ENCODE peak calls at places on chromosomes 3 and 15, in nine cellular contexts. H, T, E, P, S, I, F, C and B are unnamed samples.
A peak's percentile ranks its signal among the peaks of the same experiment; 100 is the strongest.

GRCh38 chr3:191330309-191330712 is at the start of gene UTS2B:
- DNase-seq in P (peak; percentile 49), C (no peak), I (peak; percentile 49), T (peak; percentile 46), S (peak; percentile 46), H (no peak), F (no peak), E (no peak), B (peak; percentile 36)

GRCh38 chr3:134650431-134651346 is at the start of gene KY:
- DNase-seq in C (peak; percentile 81), F (no peak), H (peak; percentile 84), E (peak; percentile 51), S (peak; percentile 64), I (no peak), P (peak; percentile 91), T (no peak), B (peak; percentile 41)

GRCh38 chr3:128068156-128068620 is 16.0 kb downstream of the SEC61A1 start:
- DNase-seq in H (peak; percentile 64), F (no peak), C (no peak), P (peak; percentile 48), E (no peak), S (peak; percentile 55), I (no peak), T (no peak), B (no peak)

GRCh38 chr3:2166552-2166951 is 67.9 kb downstream of the CNTN4 start:
- DNase-seq in C (no peak), F (no peak), P (peak; percentile 16), S (peak; percentile 10), I (no peak), T (no peak), H (peak; percentile 15), E (no peak), B (no peak)

GRCh38 chr3:100517276-100517675 is 24.9 kb downstream of the TMEM45A start:
- DNase-seq in H (no peak), S (no peak), C (no peak), P (no peak), T (no peak), E (no peak), I (no peak), F (no peak), B (no peak)

GRCh38 chr3:196323723-196324122 is 5.7 kb upstream of the DYNLT2B start:
- DNase-seq in S (peak; percentile 34), P (no peak), C (no peak), T (no peak), E (no peak), F (no peak), I (no peak), H (peak; percentile 38), B (no peak)

GRCh38 chr3:47464603-47465002 is 11.1 kb downstream of the SCAP start:
- DNase-seq in P (no peak), S (no peak), C (no peak), T (no peak), E (no peak), H (peak; percentile 82), F (no peak), I (no peak), B (no peak)

GRCh38 chr15:41490355-41490754 is 3.3 kb upstream of the ITPKA start:
- DNase-seq in P (no peak), C (no peak), H (peak; percentile 90), E (no peak), S (peak; percentile 71), I (peak; percentile 89), T (peak; percentile 89), F (no peak), B (no peak)

GRCh38 chr3:14290631-14291385 is 111.6 kb upstream of the SLC6A6 start:
- DNase-seq in I (peak; percentile 21), H (no peak), S (peak; percentile 69), P (no peak), T (no peak), F (no peak), C (no peak), E (peak; percentile 52), B (no peak)

GRCh38 chr15:35499723-35500122 is 46.2 kb downstream of the DPH6 start:
- DNase-seq in P (no peak), I (no peak), E (no peak), C (no peak), S (peak; percentile 5), H (no peak), T (no peak), F (no peak), B (no peak)

GRCh38 chr3:193826126-193826795 is 233.3 kb downstream of the OPA1 start:
- DNase-seq in H (peak; percentile 40), I (peak; percentile 35), T (peak; percentile 42), E (peak; percentile 50), P (peak; percentile 84), S (peak; percentile 68), F (no peak), C (no peak), B (no peak)